ENCODE peak calls at places on chromosomes 7 and 10, in eight cellular contexts. P is cardiac muscle cell; V is stomach; R is endothelial cell of umbilical vein; L is CD8-positive, alpha-beta memory T cell; G is psoas muscle; Y is GM23248; D is adipocyte. E is an unnamed sample. For H3K4me1, the result is how much of the 10 kb centered on the place peaks cover.

GRCh38 chr10:71779641-71780040 is 6.3 kb upstream of the VSIR start:
- DNase-seq in P (no peak), V (no peak), R (no peak), L (peak), G (no peak), Y (no peak), D (no peak), E (no peak)

GRCh38 chr10:89475137-89475536 is 60.3 kb downstream of the SLC16A12 start:
- DNase-seq in P (no peak), V (no peak), R (no peak), L (no peak), G (no peak), Y (no peak), D (peak), E (no peak)

GRCh38 chr7:158617737-158618128 is 30.1 kb upstream of the PTPRN2 start:
- DNase-seq in P (no peak), V (no peak), R (no peak), L (no peak), G (no peak), Y (peak), D (peak), E (no peak)

GRCh38 chr10:85614981-85615380 is 751.6 kb downstream of the GRID1 start:
- DNase-seq in P (no peak), V (no peak), R (no peak), L (no peak), G (no peak), Y (no peak), D (no peak), E (no peak)

GRCh38 chr7:136228185-136228584 is 251.0 kb upstream of the MTPN start:
- DNase-seq in P (no peak), V (no peak), R (no peak), L (no peak), G (no peak), Y (no peak), D (no peak), E (no peak)

GRCh38 chr10:89553064-89553734 is 17.8 kb upstream of the SLC16A12 start:
- DNase-seq in P (no peak), V (no peak), R (peak), L (no peak), G (no peak), Y (peak), D (peak), E (no peak)

GRCh38 chr10:133013478-133013877 is 71.1 kb upstream of the CFAP46 start:
- DNase-seq in P (no peak), V (peak), R (no peak), L (no peak), G (no peak), Y (no peak), D (no peak), E (peak)

GRCh38 chr10:52466464-52466863 is 152.4 kb downstream of the DKK1 start:
- DNase-seq in P (no peak), V (no peak), R (no peak), L (no peak), G (no peak), Y (peak), D (no peak), E (no peak)

GRCh38 chr7:98969386-98969785 is 91.1 kb downstream of the TRRAP start:
- DNase-seq in P (no peak), V (no peak), R (no peak), L (no peak), G (no peak), Y (no peak), D (no peak), E (peak)

GRCh38 chr10:113026679-113027078 is 76.6 kb downstream of the TCF7L2 start:
- DNase-seq in P (no peak), V (no peak), R (peak), L (no peak), G (no peak), Y (peak), D (peak), E (no peak)

GRCh38 chr10:97718659-97719142 is 5.2 kb downstream of the MARVELD1 start:
- DNase-seq in P (no peak), V (peak), R (no peak), L (no peak), G (peak), Y (peak), D (peak), E (peak)

GRCh38 chr7:159144756-159145543 is at the start of gene VIPR2:
- DNase-seq in P (no peak), V (no peak), R (no peak), L (no peak), G (peak), Y (no peak), D (no peak), E (no peak)

GRCh38 chr10:132115736-132116135 is 50.0 kb downstream of the JAKMIP3 start:
- DNase-seq in P (no peak), V (no peak), R (no peak), L (peak), G (no peak), Y (no peak), D (peak), E (peak)

GRCh38 chr7:132243463-132243862 is 332.8 kb downstream of the PLXNA4 start:
- DNase-seq in P (no peak), V (no peak), R (no peak), L (no peak), G (no peak), Y (no peak), D (no peak), E (no peak)

GRCh38 chr10:133182190-133182589 is 22.2 kb downstream of the KNDC1 start:
- DNase-seq in P (no peak), V (no peak), R (no peak), L (no peak), G (no peak), Y (no peak), D (no peak), E (no peak)

GRCh38 chr7:46993396-46993795 is 588.5 kb downstream of the TNS3 start:
- DNase-seq in P (peak), V (no peak), R (no peak), L (no peak), G (no peak), Y (peak), D (peak), E (no peak)

GRCh38 chr7:19181634-19182033 is 36.4 kb upstream of the FERD3L start:
- DNase-seq in P (no peak), V (no peak), R (no peak), L (no peak), G (no peak), Y (peak), D (no peak), E (no peak)

GRCh38 chr7:100944138-100944537 is 5.2 kb upstream of the MUC3A start:
- DNase-seq in P (no peak), V (no peak), R (no peak), L (no peak), G (no peak), Y (no peak), D (no peak), E (no peak)

GRCh38 chr10:60818134-60818770 is 40.0 kb downstream of the CDK1 start:
- DNase-seq in P (no peak), V (no peak), R (no peak), L (no peak), G (no peak), Y (peak), D (peak), E (no peak)

GRCh38 chr10:43959364-43959763 is 310.7 kb upstream of the ZNF32 start:
- DNase-seq in P (no peak), V (no peak), R (no peak), L (no peak), G (no peak), Y (no peak), D (no peak), E (no peak)

GRCh38 chr7:78955329-78955728 is 498.1 kb downstream of the MAGI2 start:
- DNase-seq in P (no peak), V (no peak), R (no peak), L (no peak), G (no peak), Y (no peak), D (no peak), E (no peak)

GRCh38 chr7:132614428-132615076 is 38.3 kb upstream of the PLXNA4 start:
- DNase-seq in P (peak), V (no peak), R (peak), L (no peak), G (peak), Y (peak), D (peak), E (peak)

GRCh38 chr10:72013202-72013945 is 49.2 kb downstream of the CHST3 start:
- DNase-seq in P (no peak), V (peak), R (no peak), L (no peak), G (peak), Y (no peak), D (no peak), E (no peak)

GRCh38 chr10:100735345-100736143 is 9.8 kb upstream of the PAX2 start:
- DNase-seq in P (peak), V (no peak), R (no peak), L (no peak), G (no peak), Y (no peak), D (no peak), E (peak)
- H3K4me1 ChIP-seq in P (under half), V (under half), R (under half), L (under half), G (under half), Y (under half), D (under half), E (under half)

GRCh38 chr10:86970887-86971145 is 2.5 kb downstream of the ADIRF start:
- DNase-seq in P (no peak), V (no peak), R (no peak), L (no peak), G (no peak), Y (no peak), D (no peak), E (no peak)

GRCh38 chr10:86968271-86968993 is at the start of gene ADIRF:
- DNase-seq in P (no peak), V (peak), R (peak), L (peak), G (peak), Y (peak), D (peak), E (peak)

GRCh38 chr10:86968994-86969355 is 693 bp downstream of the ADIRF start:
- DNase-seq in P (no peak), V (peak), R (no peak), L (no peak), G (no peak), Y (no peak), D (no peak), E (no peak)

GRCh38 chr10:86970152-86970886 is 2.0 kb downstream of the ADIRF start:
- DNase-seq in P (no peak), V (peak), R (no peak), L (no peak), G (peak), Y (peak), D (peak), E (peak)

DNA sequence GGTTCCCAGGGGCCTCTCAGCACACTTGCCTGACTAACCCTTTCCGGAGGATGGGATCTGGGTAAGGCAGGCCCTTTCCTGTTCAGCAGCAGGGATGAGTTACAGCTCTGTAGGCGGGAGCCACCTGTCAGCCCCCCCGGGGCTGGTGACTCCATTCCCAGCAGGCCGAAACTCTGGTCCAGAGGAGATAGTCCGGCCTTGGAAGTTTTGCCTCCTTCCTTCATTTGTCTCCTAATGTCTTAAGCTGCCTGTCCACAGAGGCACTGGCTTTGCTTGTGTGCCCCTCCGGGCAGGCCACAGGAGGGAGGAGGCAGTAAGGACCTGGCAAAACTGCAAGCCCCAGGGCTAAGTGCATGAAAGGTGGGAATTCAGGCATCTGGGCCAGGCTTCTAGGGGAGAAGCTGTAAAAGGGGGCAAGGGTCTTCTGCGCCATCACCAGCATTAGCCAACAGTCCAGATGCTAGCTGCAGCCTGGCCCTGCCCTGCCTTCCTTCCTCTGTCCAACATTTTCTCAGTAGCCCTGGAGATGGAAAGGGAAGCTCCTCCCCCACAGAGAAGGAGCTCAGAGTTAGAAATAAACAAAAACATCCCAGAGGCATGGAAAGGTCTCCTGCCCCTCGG is 1.2 kb downstream of the ADIRF start:
- DNase-seq in P (no peak), V (peak), R (peak), L (no peak), G (peak), Y (peak), D (peak), E (no peak)
- H3K4me1 ChIP-seq in P (under half), V (half or more), R (half or more), L (under half), G (under half), Y (under half), D (half or more), E (under half)

DNA sequence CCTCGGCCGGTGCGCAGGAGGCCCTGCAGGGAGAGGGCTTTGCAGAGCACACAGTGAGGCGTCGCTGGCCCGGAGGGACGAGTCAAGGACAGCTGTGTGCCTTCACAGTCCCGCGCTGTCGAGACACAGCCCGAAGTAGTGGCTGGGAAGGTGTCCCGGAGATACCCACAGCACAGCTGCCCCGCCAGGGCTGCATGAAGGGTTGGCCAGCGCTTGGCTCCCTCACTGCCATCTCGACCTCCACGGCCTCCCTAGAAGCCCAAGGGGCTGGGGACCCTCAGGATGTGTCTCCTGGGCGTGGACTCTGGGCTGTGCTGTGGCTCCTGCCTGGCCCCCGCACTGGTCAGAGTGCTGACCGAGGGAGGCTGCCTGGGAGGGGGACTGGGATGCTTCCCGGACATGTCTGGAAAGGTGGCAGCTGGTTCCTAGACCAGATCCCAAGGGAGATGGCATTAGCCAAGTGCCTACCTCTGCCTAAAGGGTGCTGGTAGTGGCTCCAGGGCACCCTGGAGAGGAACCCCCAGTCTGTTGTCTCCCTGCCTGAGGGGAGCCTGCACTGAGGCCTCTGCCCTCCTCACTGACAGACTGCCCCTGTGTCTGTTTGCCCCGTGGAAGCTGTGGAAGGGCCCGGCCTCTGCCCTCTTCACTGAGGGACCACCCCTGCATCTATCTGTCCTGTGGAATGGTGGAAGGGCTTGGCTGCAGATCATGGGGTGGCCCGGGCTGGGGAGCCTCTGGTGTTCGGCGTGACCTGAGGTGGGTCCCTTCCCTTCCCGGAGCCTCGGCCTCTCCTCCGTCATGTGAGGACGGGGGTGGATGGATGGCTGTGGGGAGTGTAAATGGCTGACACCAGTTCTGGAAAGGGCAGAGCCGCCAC is 5.8 kb downstream of the ELFN1 start:
- DNase-seq in P (no peak), V (no peak), R (no peak), L (peak), G (no peak), Y (no peak), D (no peak), E (peak)
- H3K4me1 ChIP-seq in P (under half), V (under half), R (under half), L (under half), G (under half), Y (under half), D (under half), E (under half)

DNA sequence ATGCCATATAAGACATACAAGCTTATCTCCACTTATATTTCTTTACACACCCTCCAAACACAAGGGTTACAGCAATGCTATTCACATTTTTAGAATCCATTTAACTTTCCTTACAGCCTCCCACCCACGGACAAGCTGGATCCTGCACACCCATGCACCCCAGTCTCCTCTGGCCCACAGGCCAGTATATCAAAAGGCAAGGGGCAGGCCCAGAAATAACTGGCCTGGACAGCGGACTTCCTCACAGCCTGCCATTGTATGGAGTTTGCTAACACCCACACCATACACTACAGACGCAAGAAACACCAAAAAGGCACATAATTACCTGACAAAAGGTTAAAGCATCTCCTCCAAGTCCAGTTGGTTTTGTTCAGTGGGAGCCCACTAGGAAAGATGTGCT is 12.0 kb downstream of the HOXA4 start:
- DNase-seq in P (no peak), V (no peak), R (no peak), L (no peak), G (no peak), Y (no peak), D (no peak), E (no peak)
- H3K4me1 ChIP-seq in P (under half), V (under half), R (half or more), L (under half), G (under half), Y (under half), D (under half), E (under half)

GRCh38 chr10:11789294-11789693 is 33.9 kb upstream of the PROSER2 start:
- DNase-seq in P (no peak), V (no peak), R (no peak), L (no peak), G (no peak), Y (no peak), D (peak), E (no peak)

GRCh38 chr10:11793762-11794479 is 29.2 kb upstream of the PROSER2 start:
- DNase-seq in P (peak), V (no peak), R (no peak), L (no peak), G (no peak), Y (peak), D (peak), E (no peak)

GRCh38 chr10:11787374-11787773 is 35.8 kb upstream of the PROSER2 start:
- DNase-seq in P (no peak), V (no peak), R (no peak), L (no peak), G (no peak), Y (no peak), D (no peak), E (no peak)

GRCh38 chr10:11787846-11788245 is 35.3 kb upstream of the PROSER2 start:
- DNase-seq in P (no peak), V (no peak), R (no peak), L (no peak), G (no peak), Y (no peak), D (no peak), E (no peak)

GRCh38 chr10:11789956-11790355 is 33.2 kb upstream of the PROSER2 start:
- DNase-seq in P (no peak), V (no peak), R (no peak), L (no peak), G (no peak), Y (no peak), D (no peak), E (no peak)
- H3K4me1 ChIP-seq in P (under half), V (under half), R (under half), L (under half), G (under half), Y (under half), D (under half), E (under half)

GRCh38 chr10:4947635-4948596 is 15.3 kb upstream of the AKR1C1 start:
- DNase-seq in P (peak), V (no peak), R (peak), L (no peak), G (no peak), Y (peak), D (peak), E (no peak)
- H3K4me1 ChIP-seq in P (under half), V (under half), R (under half), L (under half), G (under half), Y (under half), D (half or more), E (under half)

GRCh38 chr7:105028004-105028403 is 14.0 kb downstream of the KMT2E start:
- DNase-seq in P (no peak), V (no peak), R (no peak), L (no peak), G (no peak), Y (no peak), D (no peak), E (no peak)
- H3K4me1 ChIP-seq in P (under half), V (half or more), R (under half), L (half or more), G (half or more), Y (under half), D (under half), E (half or more)

DNA sequence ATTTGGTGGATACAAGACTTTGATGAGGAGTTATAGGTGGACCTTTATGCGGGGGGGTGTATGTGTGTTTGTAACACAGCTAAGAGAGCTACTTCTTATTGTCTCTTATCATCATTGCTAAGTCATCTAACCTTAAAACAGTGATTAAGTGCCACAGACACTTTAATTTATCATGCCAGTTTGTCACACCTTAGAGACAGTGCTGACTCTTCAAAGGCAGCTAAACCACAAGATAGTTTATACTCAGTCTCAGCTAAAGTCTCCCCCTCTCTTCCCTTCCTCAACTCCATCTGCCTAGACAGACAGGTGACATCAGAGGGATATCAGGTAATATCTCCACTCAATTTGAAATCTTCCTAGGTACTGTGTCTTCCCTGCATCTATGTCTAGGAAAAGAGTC is 42.2 kb downstream of the MYPN start:
- DNase-seq in P (no peak), V (no peak), R (no peak), L (no peak), G (no peak), Y (no peak), D (no peak), E (no peak)
- H3K4me1 ChIP-seq in P (under half), V (under half), R (under half), L (under half), G (half or more), Y (under half), D (under half), E (under half)

DNA sequence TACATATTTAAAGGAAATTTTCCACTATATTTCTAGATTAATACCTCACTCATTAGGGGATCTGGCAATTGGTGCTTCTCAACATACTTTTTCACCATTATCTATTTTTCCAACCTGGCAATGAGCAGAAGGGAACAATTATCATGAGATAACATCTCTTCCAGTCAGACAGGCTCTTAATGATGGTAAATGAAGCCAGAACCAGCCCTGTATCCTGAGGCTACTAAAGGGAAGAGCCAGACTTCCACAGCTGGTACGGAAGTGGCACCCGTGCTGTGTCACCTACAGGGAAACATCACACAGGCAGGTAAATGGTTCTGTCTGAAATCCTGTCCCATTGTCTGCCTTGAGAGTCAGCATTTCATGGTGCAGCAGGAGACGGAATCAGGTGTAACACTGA is 75.9 kb downstream of the ELMO1 start:
- DNase-seq in P (no peak), V (no peak), R (no peak), L (no peak), G (no peak), Y (no peak), D (no peak), E (no peak)
- H3K4me1 ChIP-seq in P (under half), V (under half), R (under half), L (under half), G (under half), Y (under half), D (under half), E (under half)

GRCh38 chr10:95277614-95278013 is 13.2 kb downstream of the PDLIM1 start:
- DNase-seq in P (no peak), V (no peak), R (no peak), L (no peak), G (no peak), Y (no peak), D (no peak), E (no peak)
- H3K4me1 ChIP-seq in P (under half), V (half or more), R (under half), L (under half), G (half or more), Y (half or more), D (half or more), E (half or more)